ENCODE peak calls at places on chromosomes 6 and 20, in six cellular contexts. V is IMR-90, P is H9, M is mesenchymal stem cell, D is H1, A is trophoblast cell. F is an unnamed sample.

GRCh38 chr6:15987569-15987968 is 141.3 kb upstream of the MYLIP start:
- DNase-seq in V (peak; percentile 16), P (peak; percentile 38), M (peak; percentile 93), D (no peak), A (no peak), F (no peak)

GRCh38 chr20:57654998-57655811 is 35.0 kb upstream of the ZBP1 start:
- DNase-seq in V (no peak), P (peak; percentile 44), M (no peak), D (peak; percentile 57), A (no peak), F (no peak)

GRCh38 chr6:90411292-90411781 is 114.7 kb upstream of the BACH2 start:
- DNase-seq in V (no peak), P (peak; percentile 58), M (no peak), D (no peak), A (peak; percentile 75), F (no peak)

GRCh38 chr20:33602826-33603590 is 59.1 kb upstream of the C20orf144 start:
- DNase-seq in V (peak; percentile 50), P (no peak), M (peak; percentile 10), D (no peak), A (no peak), F (no peak)

GRCh38 chr6:34154668-34155447 is 9.0 kb upstream of the GRM4 start:
- DNase-seq in V (peak; percentile 26), P (peak; percentile 78), M (peak; percentile 47), D (peak; percentile 99), A (no peak), F (peak; percentile 63)

GRCh38 chr20:56628015-56628872 is 862 bp upstream of the TFAP2C start:
- DNase-seq in V (no peak), P (peak; percentile 49), M (peak; percentile 50), D (peak; percentile 68), A (peak; percentile 65), F (no peak)

GRCh38 chr20:625360-625932 is 15.3 kb upstream of the TCF15 start:
- DNase-seq in V (no peak), P (no peak), M (no peak), D (no peak), A (no peak), F (no peak)

GRCh38 chr20:52457826-52458225 is 266.2 kb upstream of the ZFP64 start:
- DNase-seq in V (peak; percentile 52), P (no peak), M (peak; percentile 29), D (no peak), A (no peak), F (no peak)

GRCh38 chr6:122033564-122034181 is 365.8 kb upstream of the HSF2 start:
- DNase-seq in V (peak; percentile 70), P (peak; percentile 33), M (peak; percentile 77), D (no peak), A (peak; percentile 39), F (peak; percentile 54)

GRCh38 chr6:169527306-169527705 is 174.5 kb downstream of the WDR27 start:
- DNase-seq in V (peak; percentile 61), P (no peak), M (peak; percentile 11), D (no peak), A (no peak), F (no peak)

GRCh38 chr6:14665827-14666724 is 548.5 kb downstream of the CD83 start:
- DNase-seq in V (peak; percentile 100), P (no peak), M (peak; percentile 99), D (no peak), A (peak; percentile 89), F (no peak)

GRCh38 chr6:37102299-37103168 is 67.4 kb upstream of the PIM1 start:
- DNase-seq in V (peak; percentile 88), P (peak; percentile 94), M (peak; percentile 98), D (peak; percentile 87), A (peak; percentile 98), F (peak; percentile 91)

GRCh38 chr6:11341867-11342266 is 109.4 kb upstream of the NEDD9 start:
- DNase-seq in V (peak; percentile 52), P (no peak), M (peak; percentile 41), D (no peak), A (no peak), F (no peak)

GRCh38 chr20:63819224-63819917 is 11.7 kb downstream of the ZBTB46 start:
- DNase-seq in V (peak; percentile 45), P (no peak), M (no peak), D (no peak), A (no peak), F (no peak)

GRCh38 chr20:35369804-35370203 is 42.0 kb downstream of the UQCC1 start:
- DNase-seq in V (peak; percentile 87), P (no peak), M (peak; percentile 83), D (no peak), A (no peak), F (no peak)

GRCh38 chr6:44666324-44666723 is 278.8 kb downstream of the CDC5L start:
- DNase-seq in V (no peak), P (peak; percentile 16), M (no peak), D (peak; percentile 33), A (no peak), F (no peak)

GRCh38 chr20:45060341-45060740 is 40.6 kb downstream of the KCNS1 start:
- DNase-seq in V (no peak), P (no peak), M (no peak), D (no peak), A (no peak), F (no peak)

GRCh38 chr6:89023591-89024441 is 56.7 kb upstream of the PNRC1 start:
- DNase-seq in V (no peak), P (no peak), M (peak; percentile 55), D (no peak), A (no peak), F (no peak)

GRCh38 chr6:68252632-68253031 is 382.4 kb upstream of the ADGRB3 start:
- DNase-seq in V (no peak), P (no peak), M (no peak), D (no peak), A (no peak), F (no peak)

GRCh38 chr6:134174790-134175531 is 122.5 kb upstream of the SLC2A12 start:
- DNase-seq in V (peak; percentile 86), P (peak; percentile 89), M (no peak), D (peak; percentile 96), A (peak; percentile 96), F (peak; percentile 93)
- H2BK120ac ChIP-seq in V (peak overlapping the region; percentile 61), P (no peak overlapping the region), M (peak overlapping the region; percentile 99), D (no peak overlapping the region), A (peak overlapping the region; percentile 97), F (peak overlapping the region; percentile 21)

GRCh38 chr6:163457637-163458561 is 43.4 kb downstream of the QKI start:
- DNase-seq in V (peak; percentile 95), P (no peak), M (peak; percentile 92), D (no peak), A (peak; percentile 88), F (no peak)

GRCh38 chr6:163459007-163459406 is 44.5 kb downstream of the QKI start:
- DNase-seq in V (no peak), P (no peak), M (no peak), D (no peak), A (no peak), F (no peak)

GRCh38 chr6:163461696-163462095 is 47.2 kb downstream of the QKI start:
- DNase-seq in V (no peak), P (no peak), M (no peak), D (no peak), A (no peak), F (no peak)

GRCh38 chr6:163459536-163459935 is 45.0 kb downstream of the QKI start:
- DNase-seq in V (peak; percentile 59), P (no peak), M (no peak), D (no peak), A (no peak), F (no peak)

GRCh38 chr6:163460307-163460782 is 45.8 kb downstream of the QKI start:
- DNase-seq in V (peak; percentile 42), P (no peak), M (peak; percentile 69), D (no peak), A (no peak), F (no peak)
- H2AFZ ChIP-seq in V (no peak overlapping the region), P (no peak overlapping the region), M (no peak overlapping the region), D (no peak overlapping the region), A (no peak overlapping the region), F (no peak overlapping the region)

DNA sequence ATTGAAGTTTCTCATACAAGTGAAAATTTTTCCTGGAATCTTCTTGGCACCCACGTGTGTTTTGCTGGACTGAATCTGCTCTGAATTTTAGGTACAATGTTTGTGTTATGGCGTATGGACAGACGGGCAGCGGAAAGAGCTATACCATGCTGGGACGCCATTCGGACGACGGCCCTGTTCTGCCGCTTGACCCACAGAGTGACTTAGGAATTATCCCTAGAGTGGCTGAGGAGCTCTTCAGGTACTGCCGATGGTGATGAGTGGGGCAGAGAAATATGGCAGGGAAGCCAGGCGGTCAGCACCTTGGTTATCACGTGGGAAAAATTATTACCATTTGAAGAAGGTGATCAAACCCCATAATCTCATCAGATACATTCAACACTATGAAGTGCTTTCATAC is 36.3 kb downstream of the KIF25 start:
- DNase-seq in V (no peak), P (no peak), M (no peak), D (no peak), A (no peak), F (no peak)
- H2BK120ac ChIP-seq in V (peak overlapping the region; percentile 7), P (no peak overlapping the region), M (no peak overlapping the region), D (no peak overlapping the region), A (no peak overlapping the region), F (no peak overlapping the region)

DNA sequence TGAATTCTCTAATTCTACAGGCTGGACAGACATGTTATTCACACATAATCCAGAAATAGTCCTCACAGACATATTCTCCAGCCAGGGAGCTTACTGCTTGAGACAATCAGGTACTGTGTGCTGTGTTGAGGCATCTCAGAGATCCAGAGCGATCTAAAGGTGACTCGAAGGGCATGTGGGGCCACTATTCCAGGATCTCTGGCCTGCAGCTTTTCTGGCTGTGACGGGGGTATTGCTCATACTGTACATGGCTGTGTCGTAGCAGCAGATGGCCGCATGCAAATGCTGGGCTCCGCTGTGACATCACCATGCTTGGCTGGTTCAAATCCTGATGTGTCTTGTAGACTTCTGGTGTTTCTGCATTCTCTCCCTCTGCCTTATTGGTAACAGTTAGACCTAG is 37.8 kb downstream of the CD109 start:
- DNase-seq in V (peak; percentile 31), P (no peak), M (no peak), D (no peak), A (no peak), F (no peak)
- H2AFZ ChIP-seq in V (no peak overlapping the region), P (no peak overlapping the region), M (no peak overlapping the region), D (no peak overlapping the region), A (no peak overlapping the region), F (peak overlapping the region; percentile 77)

F was measured in neuronal stem cell.